ENCODE peak calls at places on chromosome 14, in five cellular contexts. I is mucosa of descending colon; D is stimulated activated CD8-positive, alpha-beta memory T cell treated with anti-CD3 and anti-CD28 coated beads, Interleukin-15, amount 100 ng/mL, for 24 hours; K is cardiac septum; O is dermis microvascular lymphatic vessel endothelial cell. U is an unnamed sample.

GRCh38 chr14:103031956-103032355 is 25.4 kb downstream of the CDC42BPB start:
- DNase-seq in I (peak), D (no peak), K (no peak), O (peak), U (no peak)

GRCh38 chr14:60632777-60633176 is 16.5 kb downstream of the SIX1 start:
- DNase-seq in I (no peak), D (no peak), K (no peak), O (no peak), U (no peak)

GRCh38 chr14:102496955-102497744 is 12.4 kb downstream of the ANKRD9 start:
- DNase-seq in I (no peak), D (no peak), K (no peak), O (no peak), U (no peak)

GRCh38 chr14:38835874-38836273 is 267.2 kb downstream of the SEC23A start:
- DNase-seq in I (no peak), D (no peak), K (no peak), O (no peak), U (no peak)

GRCh38 chr14:102539544-102540309 is 30.2 kb upstream of the ANKRD9 start:
- DNase-seq in I (no peak), D (no peak), K (no peak), O (peak), U (peak)

GRCh38 chr14:69066396-69067171 is 86.3 kb downstream of the DCAF5 start:
- DNase-seq in I (no peak), D (no peak), K (no peak), O (no peak), U (no peak)

GRCh38 chr14:32102152-32102787 is 25.2 kb downstream of the ARHGAP5 start:
- DNase-seq in I (no peak), D (no peak), K (no peak), O (no peak), U (no peak)

GRCh38 chr14:23567186-23568020 is at the start of gene AP1G2:
- DNase-seq in I (peak), D (peak), K (peak), O (peak), U (peak)

GRCh38 chr14:68345738-68346137 is 447.1 kb downstream of the ZFP36L1 start:
- DNase-seq in I (no peak), D (no peak), K (no peak), O (no peak), U (no peak)

GRCh38 chr14:30996892-30997659 is 28.4 kb upstream of the AP4S1 start:
- DNase-seq in I (no peak), D (no peak), K (no peak), O (no peak), U (no peak)

GRCh38 chr14:93301821-93302447 is 30.9 kb downstream of the BTBD7 start:
- DNase-seq in I (no peak), D (no peak), K (no peak), O (no peak), U (no peak)

GRCh38 chr14:88975926-88976325 is 151.5 kb downstream of the TTC8 start:
- DNase-seq in I (no peak), D (no peak), K (no peak), O (no peak), U (no peak)

U was measured in NCI-H1694.